ENCODE peak calls at places on chromosome 6, in eight cellular contexts. L is pancreas, R is GM23248, E is SJSA1, W is adrenal gland, T is astrocyte, Q is heart left ventricle, U is fibroblast of lung. P is an unnamed sample. For H3K27me3 and H3K36me3, the result is how much of the 10 kb centered on the place peaks cover.

GRCh38 chr6:42251911-42252637 is 34.4 kb upstream of the MRPS10 start:
- DNase-seq in L (peak), Q (peak), R (peak), T (peak), E (no peak), U (peak), W (peak), P (no peak)

GRCh38 chr6:150573041-150573681 is 26.5 kb upstream of the PLEKHG1 start:
- DNase-seq in R (no peak), E (no peak), T (no peak), U (no peak), Q (no peak), W (no peak), L (no peak), P (no peak)

GRCh38 chr6:19210849-19211590 is 626.1 kb upstream of the ID4 start:
- DNase-seq in W (peak), E (no peak), L (no peak), U (no peak), Q (peak), T (no peak), R (peak), P (no peak)

GRCh38 chr6:109308018-109308492 is 74.2 kb downstream of the CD164 start:
- DNase-seq in Q (no peak), L (peak), U (peak), R (peak), W (peak), E (no peak), T (peak), P (peak)

GRCh38 chr6:82251942-82252341 is 4.4 kb upstream of the IBTK start:
- DNase-seq in W (no peak), T (no peak), Q (no peak), L (no peak), R (peak), E (no peak), U (peak), P (no peak)

GRCh38 chr6:52515219-52515960 is 61.5 kb downstream of the TRAM2 start:
- DNase-seq in Q (no peak), U (peak), R (peak), W (no peak), E (no peak), L (no peak), T (peak), P (no peak)

GRCh38 chr6:156776470-156776840 is 723 bp upstream of the ARID1B start:
- DNase-seq in U (peak), R (peak), L (no peak), E (no peak), T (no peak), W (no peak), Q (no peak), P (peak)

GRCh38 chr6:160940197-160940596 is 51.4 kb upstream of the MAP3K4 start:
- DNase-seq in E (no peak), R (no peak), W (no peak), U (no peak), Q (no peak), T (no peak), L (no peak), P (no peak)

GRCh38 chr6:2979819-2980464 is 8.6 kb upstream of the SERPINB6 start:
- DNase-seq in W (peak), R (peak), U (peak), T (peak), L (no peak), E (no peak), Q (no peak), P (no peak)

GRCh38 chr6:106750146-106750900 is 120.9 kb downstream of the QRSL1 start:
- DNase-seq in L (no peak), U (no peak), W (no peak), E (no peak), T (peak), Q (no peak), R (no peak), P (no peak)

GRCh38 chr6:22173311-22173710 is 123.5 kb downstream of the PRL start:
- DNase-seq in U (no peak), R (no peak), T (no peak), W (no peak), E (no peak), L (no peak), Q (no peak), P (no peak)

GRCh38 chr6:113412589-113413367 is 444.4 kb upstream of the MARCKS start:
- DNase-seq in Q (no peak), U (peak), R (peak), W (no peak), L (no peak), T (peak), E (no peak), P (no peak)

GRCh38 chr6:90131614-90132423 is 164.8 kb downstream of the BACH2 start:
- DNase-seq in R (peak), W (no peak), L (no peak), U (peak), E (peak), Q (no peak), T (peak), P (peak)

GRCh38 chr6:72287801-72288200 is 334.1 kb upstream of the KCNQ5 start:
- DNase-seq in T (peak), Q (no peak), U (peak), L (no peak), E (no peak), W (no peak), R (no peak), P (no peak)

GRCh38 chr6:75155586-75155985 is 50.3 kb downstream of the COL12A1 start:
- DNase-seq in Q (no peak), R (no peak), E (no peak), T (no peak), L (no peak), U (no peak), W (no peak), P (no peak)

GRCh38 chr6:113220832-113221231 is 636.3 kb upstream of the MARCKS start:
- DNase-seq in R (no peak), L (no peak), W (no peak), T (no peak), U (no peak), E (no peak), Q (no peak), P (no peak)

GRCh38 chr6:56311086-56311485 is 63.7 kb upstream of the COL21A1 start:
- DNase-seq in W (no peak), T (no peak), R (peak), L (no peak), E (no peak), Q (no peak), U (no peak), P (no peak)

GRCh38 chr6:27503436-27504030 is 30.6 kb upstream of the ZNF184 start:
- DNase-seq in T (peak), L (peak), U (peak), Q (peak), E (peak), W (peak), R (peak), P (peak)

GRCh38 chr6:128121610-128122009 is 220.8 kb upstream of the THEMIS start:
- DNase-seq in W (no peak), E (no peak), U (no peak), R (no peak), T (no peak), L (no peak), Q (no peak), P (no peak)

GRCh38 chr6:25041676-25042598 is 106.2 kb upstream of the RIPOR2 start:
- DNase-seq in W (no peak), U (no peak), L (no peak), R (no peak), T (no peak), E (no peak), Q (no peak), P (no peak)

GRCh38 chr6:87436435-87436834 is 28.7 kb downstream of the CFAP206 start:
- DNase-seq in E (peak), U (peak), R (peak), Q (no peak), L (peak), W (peak), T (peak), P (peak)

GRCh38 chr6:105746130-105746505 is 340.0 kb upstream of the PRDM1 start:
- DNase-seq in U (no peak), E (no peak), T (no peak), R (no peak), W (no peak), Q (no peak), L (no peak), P (no peak)

GRCh38 chr6:13194852-13195251 is 133.5 kb downstream of the TBC1D7 start:
- DNase-seq in E (no peak), W (peak), U (peak), Q (no peak), R (peak), T (peak), L (no peak), P (peak)

GRCh38 chr6:76702187-76702586 is 629.7 kb upstream of the IMPG1 start:
- DNase-seq in Q (no peak), R (peak), L (no peak), T (no peak), E (no peak), U (no peak), W (no peak), P (no peak)

GRCh38 chr6:157372501-157373280 is 8.3 kb upstream of the ZDHHC14 start:
- DNase-seq in L (no peak), R (no peak), T (no peak), E (no peak), Q (no peak), U (no peak), W (no peak), P (no peak)

GRCh38 chr6:52454556-52454955 is 34.4 kb downstream of the EFHC1 start:
- DNase-seq in U (peak), R (peak), E (no peak), W (no peak), L (no peak), Q (no peak), T (peak), P (no peak)

GRCh38 chr6:88823998-88824397 is 139.4 kb downstream of the RNGTT start:
- DNase-seq in T (peak), U (peak), W (no peak), L (no peak), Q (no peak), R (peak), E (no peak), P (no peak)

GRCh38 chr6:39887692-39888450 is 46.4 kb downstream of the MOCS1 start:
- DNase-seq in Q (peak), T (peak), L (peak), R (peak), W (peak), U (peak), E (peak), P (peak)

GRCh38 chr6:93272201-93272600 is 147.2 kb downstream of the EPHA7 start:
- DNase-seq in U (no peak), Q (no peak), W (no peak), L (no peak), E (no peak), R (no peak), T (no peak), P (no peak)

GRCh38 chr6:146154197-146154596 is 125.3 kb downstream of the GRM1 start:
- DNase-seq in R (no peak), L (no peak), E (no peak), U (peak), W (no peak), Q (no peak), T (peak), P (no peak)

GRCh38 chr6:134714113-134714512 is 235.8 kb downstream of the ALDH8A1 start:
- DNase-seq in R (no peak), L (no peak), Q (no peak), W (no peak), T (no peak), E (no peak), U (no peak), P (no peak)

GRCh38 chr6:32692019-32692418 is 25.6 kb upstream of the HLA-DQB1 start:
- DNase-seq in T (no peak), L (no peak), E (no peak), R (no peak), U (no peak), W (peak), Q (no peak), P (peak)

GRCh38 chr6:129110687-129111343 is 227.9 kb downstream of the LAMA2 start:
- DNase-seq in E (no peak), W (no peak), T (no peak), Q (no peak), U (no peak), R (no peak), L (no peak), P (no peak)

GRCh38 chr6:1199981-1200637 is 111.8 kb upstream of the FOXQ1 start:
- DNase-seq in R (peak), W (no peak), T (no peak), L (no peak), U (no peak), E (no peak), Q (no peak), P (no peak)

GRCh38 chr6:158388727-158389126 is 76.5 kb downstream of the TULP4 start:
- DNase-seq in Q (no peak), E (no peak), R (no peak), U (no peak), W (no peak), L (no peak), T (no peak), P (no peak)

GRCh38 chr6:158109744-158110143 is 58.3 kb downstream of the SERAC1 start:
- DNase-seq in Q (no peak), L (no peak), U (no peak), R (peak), W (no peak), T (no peak), E (no peak), P (no peak)

GRCh38 chr6:63565058-63565726 is 7.1 kb upstream of the LOC128125822 start:
- DNase-seq in U (no peak), T (no peak), L (no peak), Q (no peak), R (no peak), E (no peak), W (no peak), P (no peak)

GRCh38 chr6:166949533-166950442 is 6.6 kb downstream of the RNASET2 start:
- DNase-seq in T (no peak), L (no peak), Q (no peak), E (no peak), W (no peak), U (no peak), R (no peak), P (no peak)

GRCh38 chr6:31004285-31004684 is 6.0 kb upstream of the MUC22 start:
- DNase-seq in L (no peak), W (no peak), T (no peak), R (no peak), U (peak), Q (no peak), E (no peak), P (no peak)

GRCh38 chr6:31001489-31001888 is 8.8 kb upstream of the MUC22 start:
- DNase-seq in U (no peak), L (no peak), T (no peak), Q (no peak), E (no peak), R (no peak), W (no peak), P (no peak)

GRCh38 chr6:30998785-30999184 is 11.5 kb upstream of the MUC22 start:
- DNase-seq in E (no peak), T (no peak), L (no peak), R (peak), U (no peak), W (no peak), Q (no peak), P (no peak)
- H3K4me3 ChIP-seq in E (no peak), T (no peak), L (no peak), R (no peak), U (no peak), W (no peak), Q (no peak), P (no peak)

DNA sequence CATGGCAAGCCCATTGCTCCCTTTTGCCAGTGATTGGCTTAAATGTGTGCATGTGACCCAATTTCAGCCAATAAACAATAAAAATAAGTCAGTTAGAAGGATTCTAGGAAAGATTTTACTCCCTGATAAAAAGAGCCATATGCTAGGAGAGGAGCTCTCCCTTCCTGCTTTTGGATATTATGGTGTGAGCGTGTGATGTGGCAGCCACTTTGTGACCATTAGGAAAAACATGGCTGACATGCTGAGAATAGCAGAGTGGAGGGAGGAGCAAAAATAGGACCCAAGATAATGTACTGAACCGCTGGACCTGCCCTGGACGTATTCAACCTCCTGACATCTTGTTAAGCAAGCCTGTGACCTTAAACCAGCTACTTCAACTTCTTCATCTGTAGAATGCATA is 160.6 kb upstream of the MLN start:
- DNase-seq in E (no peak), W (no peak), R (no peak), T (no peak), Q (no peak), U (no peak), L (no peak), P (no peak)
- H3K27me3 ChIP-seq in E (under half), W (under half), R (under half), T (under half), Q (under half), U (under half), L (under half), P (under half)

GRCh38 chr6:170347975-170348374 is 41.4 kb downstream of the FAM120B start:
- DNase-seq in Q (no peak), R (no peak), U (no peak), T (no peak), L (no peak), W (no peak), E (no peak), P (no peak)
- H3K36me3 ChIP-seq in Q (under half), R (under half), U (under half), T (under half), L (under half), W (under half), E (half or more), P (half or more)

DNA sequence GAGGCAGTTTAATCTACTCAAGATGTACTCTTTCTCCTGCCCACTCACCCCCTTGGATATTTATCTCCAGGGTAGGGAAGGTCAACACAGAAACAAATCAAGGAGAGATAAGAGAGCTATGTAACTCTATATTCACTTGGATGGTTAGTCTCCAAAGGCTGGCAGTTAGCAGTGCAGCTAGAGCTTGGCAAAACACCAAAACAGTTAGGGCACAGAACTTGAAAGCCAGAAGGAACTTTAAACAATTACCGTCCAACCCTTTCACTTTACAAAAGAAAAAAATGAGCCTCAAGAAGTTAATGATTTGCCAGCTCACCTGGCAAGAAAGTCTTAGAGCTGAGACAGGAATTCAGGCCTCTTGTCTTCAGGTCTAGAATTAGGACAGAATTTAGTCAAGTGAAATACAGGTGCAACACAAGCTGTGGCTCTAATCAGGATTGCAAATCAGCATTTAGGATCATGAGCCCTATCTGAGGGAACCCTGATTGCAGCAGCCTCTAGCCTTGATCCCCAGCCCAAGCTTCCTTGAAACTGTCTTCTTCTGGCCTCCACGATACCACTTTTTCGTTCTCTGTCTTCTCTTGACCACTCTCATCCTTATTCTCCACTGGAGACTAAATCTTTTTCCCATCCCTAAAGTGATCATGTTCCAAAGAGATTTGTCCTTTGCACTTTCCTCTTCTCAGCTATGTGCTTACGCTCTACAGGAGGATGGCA is 14.9 kb downstream of the NEDD9 start:
- DNase-seq in Q (no peak), L (peak), E (no peak), U (no peak), T (no peak), W (no peak), R (no peak), P (no peak)
- H3K4me3 ChIP-seq in Q (no peak), L (no peak), E (no peak), U (no peak), T (no peak), W (no peak), R (no peak), P (no peak)

GRCh38 chr6:10384719-10385511 is 30.0 kb downstream of the TFAP2A start:
- DNase-seq in R (no peak), L (no peak), Q (no peak), T (no peak), E (no peak), U (no peak), W (no peak), P (no peak)
- H3K27me3 ChIP-seq in R (half or more), L (under half), Q (half or more), T (half or more), E (under half), U (half or more), W (half or more), P (under half)

DNA sequence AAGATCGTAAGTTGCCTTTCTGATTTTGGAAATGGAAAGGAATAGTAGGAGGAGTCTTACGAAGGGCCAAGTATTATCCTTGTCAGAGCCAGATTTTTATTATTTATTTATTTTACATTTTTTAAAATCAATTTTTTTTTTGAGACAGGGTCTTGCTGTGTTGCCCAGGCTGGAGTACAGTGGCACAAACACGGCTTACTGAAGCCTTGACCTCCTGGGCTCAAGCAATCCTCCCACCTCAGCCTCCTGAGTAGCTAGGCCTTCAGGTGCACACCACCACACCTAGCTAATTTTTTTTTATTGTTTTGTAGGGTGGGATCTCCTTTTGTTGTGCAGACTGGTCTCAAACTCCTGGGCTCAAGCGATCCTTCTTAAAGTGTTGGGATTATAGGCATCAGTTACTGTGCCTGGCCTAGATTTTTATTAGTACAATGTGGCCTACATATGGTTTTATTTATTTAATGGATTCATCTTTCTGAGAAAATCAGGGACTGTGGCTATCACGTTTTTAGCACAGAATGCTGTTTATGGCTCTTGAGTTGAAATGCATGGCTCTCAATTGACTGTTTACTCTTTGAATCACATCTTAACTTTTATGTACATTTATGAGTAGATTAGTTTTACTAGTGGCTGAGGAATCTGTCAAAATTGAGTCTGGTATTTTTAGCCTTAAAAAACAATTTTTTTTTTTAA is 16.7 kb downstream of the CDC5L start:
- DNase-seq in U (no peak), Q (no peak), W (no peak), E (no peak), R (no peak), L (no peak), T (no peak), P (no peak)
- H3K36me3 ChIP-seq in U (under half), Q (half or more), W (under half), E (half or more), R (half or more), L (half or more), T (under half), P (half or more)

GRCh38 chr6:30060982-30061765 is at the start of gene POLR1H:
- DNase-seq in E (peak), T (peak), L (peak), W (peak), U (peak), Q (peak), R (peak), P (peak)

GRCh38 chr6:30063315-30063714 is 2.2 kb downstream of the POLR1H start:
- DNase-seq in E (no peak), U (no peak), W (no peak), R (no peak), L (no peak), T (no peak), Q (no peak), P (no peak)

GRCh38 chr6:30062471-30063178 is 1.6 kb downstream of the POLR1H start:
- DNase-seq in W (no peak), R (no peak), U (no peak), T (no peak), L (no peak), E (no peak), Q (no peak), P (no peak)

GRCh38 chr6:30061766-30062458 is 847 bp downstream of the POLR1H start:
- DNase-seq in E (no peak), L (no peak), U (peak), W (peak), R (peak), T (peak), Q (no peak), P (no peak)

DNA sequence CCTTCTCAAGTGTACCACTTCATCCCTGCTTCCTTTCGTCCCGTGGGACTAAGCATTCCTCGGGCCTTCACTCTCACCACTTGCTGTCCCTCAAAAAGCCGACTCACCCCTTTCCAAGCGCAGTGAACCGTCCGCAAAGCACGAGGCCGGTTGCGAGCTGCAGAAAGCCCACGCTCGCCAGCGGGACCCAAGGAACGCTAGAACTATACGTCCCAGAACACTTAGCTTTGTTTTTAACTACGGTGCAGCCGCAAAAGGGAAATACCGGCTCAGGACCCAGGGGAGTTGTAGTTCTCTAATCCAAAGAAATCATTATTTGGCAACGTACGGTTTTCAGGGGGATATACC is 457 bp upstream of the POLR1H start:
- DNase-seq in U (peak), E (peak), L (no peak), R (peak), Q (no peak), W (peak), T (peak), P (peak)
- H3K4me3 ChIP-seq in U (peak), E (peak), L (peak), R (peak), Q (peak), W (peak), T (peak), P (peak)

P was measured in MG63.